ENCODE peak calls at places on chromosomes 2 and 18, in seven cellular contexts. U is stimulated activated CD4-positive, alpha-beta T cell treated with anti-CD3 and anti-CD28 coated beads, TNF-alpha, amount 100 ng/mL, for 4 hours; P is AG20443; A is SJSA1; W is HCT116; T is NAMALWA; V is activated CD8-positive, alpha-beta memory T cell treated with anti-CD3 and anti-CD28 coated beads, Interleukin-2, amount 50 U/mL, for 4 hours. R is an unnamed sample.

GRCh38 chr2:19228092-19228670 is 130.2 kb downstream of the OSR1 start:
- DNase-seq in W (no peak), T (no peak), A (no peak), V (no peak), P (no peak), U (no peak), R (no peak)

GRCh38 chr2:231008131-231008530 is 12.2 kb downstream of the SPATA3 start:
- DNase-seq in P (no peak), W (no peak), V (no peak), A (no peak), T (no peak), U (no peak), R (no peak)

GRCh38 chr18:56962322-56962721 is 184.6 kb upstream of the BOD1L2 start:
- DNase-seq in W (no peak), A (no peak), U (no peak), T (no peak), P (no peak), V (no peak), R (no peak)

GRCh38 chr2:120597595-120598193 is 138.0 kb upstream of the GLI2 start:
- DNase-seq in V (no peak), W (no peak), P (no peak), T (no peak), U (no peak), A (no peak), R (no peak)

GRCh38 chr2:164538250-164538866 is 82.9 kb downstream of the GRB14 start:
- DNase-seq in V (no peak), W (peak), P (peak), U (no peak), A (peak), T (peak), R (no peak)

GRCh38 chr18:30094556-30094955 is 948.0 kb downstream of the DSC3 start:
- DNase-seq in U (no peak), P (no peak), W (no peak), T (no peak), A (no peak), V (no peak), R (no peak)

GRCh38 chr18:70535041-70535440 is 246.2 kb downstream of the SOCS6 start:
- DNase-seq in V (no peak), U (no peak), A (peak), T (no peak), P (no peak), W (no peak), R (no peak)

GRCh38 chr18:72206814-72207213 is 337.3 kb downstream of the CBLN2 start:
- DNase-seq in V (no peak), T (no peak), P (no peak), U (no peak), W (no peak), A (no peak), R (no peak)

GRCh38 chr2:72892506-72893173 is 5.4 kb downstream of the SPR start:
- DNase-seq in W (no peak), A (peak), U (peak), V (peak), T (peak), P (peak), R (peak)

GRCh38 chr18:9700261-9700796 is 7.8 kb upstream of the RAB31 start:
- DNase-seq in T (no peak), A (no peak), P (no peak), U (no peak), W (no peak), V (no peak), R (no peak)

GRCh38 chr2:107669335-107669734 is 157.4 kb upstream of the RGPD4 start:
- DNase-seq in W (no peak), A (no peak), V (no peak), P (peak), U (no peak), T (no peak), R (peak)

GRCh38 chr18:49666045-49666444 is 104.2 kb downstream of the LIPG start:
- DNase-seq in T (no peak), P (no peak), V (no peak), W (no peak), A (no peak), U (no peak), R (no peak)

GRCh38 chr2:239300871-239301742 is 99.7 kb downstream of the HDAC4 start:
- DNase-seq in W (no peak), V (no peak), U (no peak), A (no peak), P (no peak), T (no peak), R (no peak)

GRCh38 chr2:28709101-28709500 is 42.5 kb upstream of the PPP1CB start:
- DNase-seq in P (peak), W (no peak), A (no peak), T (no peak), U (no peak), V (no peak), R (no peak)

GRCh38 chr2:20490300-20491181 is 43.7 kb downstream of the RHOB start:
- DNase-seq in A (peak), U (no peak), T (no peak), W (no peak), V (no peak), P (no peak), R (peak)

GRCh38 chr2:136214284-136214683 is 96.3 kb upstream of the CXCR4 start:
- DNase-seq in T (no peak), A (no peak), V (no peak), P (no peak), U (no peak), W (no peak), R (no peak)

GRCh38 chr18:44848931-44849330 is 168.2 kb downstream of the SETBP1 start:
- DNase-seq in V (no peak), U (no peak), A (no peak), P (no peak), T (no peak), W (no peak), R (no peak)

GRCh38 chr2:26974352-26974751 is 3.9 kb downstream of the MAPRE3 start:
- DNase-seq in T (no peak), W (no peak), P (no peak), V (no peak), A (no peak), U (no peak), R (no peak)

GRCh38 chr2:85439986-85440385 is 21.5 kb downstream of the SH2D6 start:
- DNase-seq in W (no peak), A (no peak), V (no peak), U (no peak), T (no peak), P (no peak), R (no peak)

GRCh38 chr2:69724540-69725159 is 17.3 kb upstream of the ANXA4 start:
- DNase-seq in U (peak), V (peak), W (peak), T (peak), P (peak), A (peak), R (no peak)

GRCh38 chr2:52904511-52904910 is 863.1 kb upstream of the CHAC2 start:
- DNase-seq in T (no peak), U (no peak), V (no peak), A (no peak), P (no peak), W (no peak), R (no peak)

GRCh38 chr2:195649629-195650190 is 7.3 kb upstream of the SLC39A10 start:
- DNase-seq in A (no peak), U (no peak), P (no peak), W (no peak), V (no peak), T (peak), R (no peak)

GRCh38 chr2:111703759-111704158 is 180.2 kb downstream of the ANAPC1 start:
- DNase-seq in P (no peak), T (peak), U (no peak), V (no peak), A (no peak), W (no peak), R (no peak)

GRCh38 chr2:113219889-113220641 is 46.3 kb downstream of the PSD4 start:
- DNase-seq in A (no peak), U (no peak), W (peak), P (no peak), V (no peak), T (no peak), R (no peak)

GRCh38 chr18:64017870-64018269 is 48.0 kb downstream of the SERPINB8 start:
- DNase-seq in T (peak), V (no peak), U (no peak), P (peak), W (peak), A (no peak), R (peak)

GRCh38 chr2:207792244-207792785 is 22.6 kb upstream of the FZD5 start:
- DNase-seq in W (peak), T (no peak), A (peak), P (peak), V (no peak), U (no peak), R (no peak)

GRCh38 chr2:70523996-70524965 is 29.3 kb downstream of the TGFA start:
- DNase-seq in U (no peak), A (peak), W (peak), P (peak), T (no peak), V (peak), R (no peak)

GRCh38 chr2:191846787-191847620 is at the start of gene CAVIN2:
- DNase-seq in W (no peak), T (no peak), A (peak), V (no peak), P (peak), U (no peak), R (peak)

GRCh38 chr2:65098741-65099140 is 31.2 kb downstream of the RAB1A start:
- DNase-seq in T (no peak), A (no peak), U (no peak), W (no peak), P (no peak), V (no peak), R (no peak)

GRCh38 chr2:75090770-75091515 is 108.4 kb downstream of the TACR1 start:
- DNase-seq in V (no peak), A (no peak), T (no peak), P (no peak), U (no peak), W (no peak), R (no peak)

R was measured in smooth muscle cell of the brain vasculature.